ENCODE peak calls at places on chromosomes 1 and 21, in ten cellular contexts. P, A, E, J, H, Q, Z, Y, B and M are unnamed samples.

GRCh38 chr1:205319081-205320018 is 2.2 kb downstream of the NUAK2 start:
- DNase-seq in H (peak; percentile 77), J (peak; percentile 58), B (peak; percentile 78), P (no peak), E (peak; percentile 66), Y (peak; percentile 71), Q (no peak), Z (no peak), A (peak; percentile 43), M (no peak)

GRCh38 chr1:231720652-231721325 is 94.2 kb downstream of the DISC1 start:
- DNase-seq in Z (no peak), J (no peak), H (no peak), P (no peak), B (no peak), A (no peak), Y (no peak), Q (no peak), E (no peak), M (no peak)

GRCh38 chr1:244322791-244323521 is 128.8 kb downstream of the ADSS2 start:
- DNase-seq in H (no peak), E (peak; percentile 96), B (peak; percentile 98), A (peak; percentile 83), P (no peak), Y (peak; percentile 89), Z (no peak), Q (no peak), J (no peak), M (peak; percentile 26)

GRCh38 chr1:218294531-218294930 is 9.4 kb downstream of the RRP15 start:
- DNase-seq in Z (no peak), J (no peak), Q (no peak), Y (no peak), A (no peak), P (no peak), B (peak; percentile 54), E (peak; percentile 32), H (no peak), M (no peak)

GRCh38 chr1:227762231-227762911 is 27.1 kb downstream of the SNAP47 start:
- DNase-seq in Y (peak; percentile 69), Q (peak; percentile 58), B (peak; percentile 69), E (peak; percentile 77), H (peak; percentile 96), P (peak; percentile 99), A (no peak), J (peak; percentile 90), Z (peak; percentile 82), M (peak; percentile 88)

GRCh38 chr1:35725591-35725990 is 6.9 kb upstream of the C1orf216 start:
- DNase-seq in J (no peak), E (no peak), Z (no peak), P (no peak), Y (no peak), A (no peak), H (no peak), Q (peak; percentile 91), B (peak; percentile 17), M (no peak)

GRCh38 chr1:7648761-7649384 is 122.2 kb upstream of the VAMP3 start:
- DNase-seq in H (peak; percentile 93), Y (no peak), Z (no peak), A (no peak), B (peak; percentile 23), P (no peak), J (peak; percentile 65), E (peak; percentile 19), Q (no peak), M (no peak)

GRCh38 chr1:119815361-119815760 is 4.1 kb upstream of the REG4 start:
- DNase-seq in B (peak; percentile 75), P (no peak), Q (no peak), A (no peak), Y (no peak), J (no peak), H (no peak), E (peak; percentile 41), Z (no peak), M (no peak)

GRCh38 chr21:35329940-35330670 is 281.0 kb upstream of the RUNX1 start:
- DNase-seq in Q (no peak), Y (no peak), A (no peak), P (no peak), J (no peak), H (no peak), E (no peak), Z (no peak), B (no peak), M (no peak)

GRCh38 chr1:54337928-54338327 is 68.3 kb downstream of the SSBP3 start:
- DNase-seq in A (no peak), Q (no peak), J (no peak), H (no peak), Z (no peak), P (no peak), E (no peak), Y (no peak), B (peak; percentile 78), M (no peak)

GRCh38 chr21:33196956-33197374 is 32.8 kb upstream of the IFNAR2 start:
- DNase-seq in Z (peak; percentile 36), H (peak; percentile 78), E (peak; percentile 32), P (peak; percentile 21), B (peak; percentile 62), Y (peak; percentile 72), Q (peak; percentile 80), A (no peak), J (peak; percentile 57), M (peak; percentile 73)

GRCh38 chr1:205926213-205926612 is 17.0 kb downstream of the SLC26A9 start:
- DNase-seq in Z (no peak), Q (peak; percentile 74), H (peak; percentile 29), J (no peak), P (no peak), Y (no peak), B (no peak), E (no peak), A (no peak), M (no peak)